ENCODE peak calls at places on chromosome 9, in five cellular contexts. L is stomach, Y is spleen, I is uterus, O is thoracic aorta. C is an unnamed sample.
A peak's percentile ranks its signal among the peaks of the same experiment; 100 is the strongest.

GRCh38 chr9:111298831-111299603 is 31.0 kb downstream of the OR2K2 start:
- DNase-seq in L (no peak), Y (no peak), I (peak; percentile 35), O (no peak), C (peak; percentile 63)

GRCh38 chr9:76266649-76267627 is 127.3 kb downstream of the RFK start:
- DNase-seq in L (no peak), Y (no peak), I (no peak), O (no peak), C (no peak)

GRCh38 chr9:134566196-134566822 is 75.3 kb upstream of the COL5A1 start:
- DNase-seq in L (no peak), Y (no peak), I (peak; percentile 6), O (no peak), C (no peak)

GRCh38 chr9:80185112-80185738 is 613.5 kb downstream of the TLE4 start:
- DNase-seq in L (no peak), Y (no peak), I (no peak), O (no peak), C (no peak)

GRCh38 chr9:99430301-99430700 is 208.2 kb downstream of the SEC61B start:
- DNase-seq in L (no peak), Y (no peak), I (no peak), O (no peak), C (no peak)

GRCh38 chr9:36306481-36307306 is 48.4 kb upstream of the GNE start:
- DNase-seq in L (no peak), Y (no peak), I (no peak), O (no peak), C (peak; percentile 36)

GRCh38 chr9:98129451-98129881 is 10.4 kb upstream of the TRIM14 start:
- DNase-seq in L (no peak), Y (peak; percentile 81), I (no peak), O (no peak), C (no peak)

GRCh38 chr9:38006163-38006562 is 62.9 kb downstream of the SHB start:
- DNase-seq in L (peak; percentile 57), Y (no peak), I (no peak), O (no peak), C (peak; percentile 55)

GRCh38 chr9:71680189-71680983 is 87.9 kb downstream of the CEMIP2 start:
- DNase-seq in L (no peak), Y (no peak), I (no peak), O (no peak), C (peak; percentile 53)

GRCh38 chr9:38160613-38161215 is 91.7 kb upstream of the SHB start:
- DNase-seq in L (peak; percentile 77), Y (no peak), I (peak; percentile 30), O (peak; percentile 12), C (peak; percentile 31)

GRCh38 chr9:89023788-89024187 is 32.5 kb downstream of the S1PR3 start:
- DNase-seq in L (no peak), Y (no peak), I (no peak), O (no peak), C (no peak)

GRCh38 chr9:123796073-123796472 is 133.9 kb downstream of the DENND1A start:
- DNase-seq in L (no peak), Y (no peak), I (no peak), O (no peak), C (no peak)

GRCh38 chr9:35767458-35767857 is 13.4 kb upstream of the MSMP start:
- DNase-seq in L (no peak), Y (no peak), I (no peak), O (no peak), C (no peak)

GRCh38 chr9:92626484-92626883 is 43.4 kb downstream of the IPPK start:
- DNase-seq in L (no peak), Y (no peak), I (no peak), O (no peak), C (no peak)

GRCh38 chr9:107750741-107751521 is 261.4 kb upstream of the KLF4 start:
- DNase-seq in L (peak; percentile 81), Y (no peak), I (peak; percentile 90), O (peak; percentile 75), C (peak; percentile 97)

GRCh38 chr9:278651-279050 is 64.0 kb downstream of the DOCK8 start:
- DNase-seq in L (peak; percentile 27), Y (no peak), I (no peak), O (no peak), C (no peak)

GRCh38 chr9:113634597-113635515 is 171.3 kb downstream of the RGS3 start:
- DNase-seq in L (no peak), Y (peak; percentile 20), I (no peak), O (no peak), C (no peak)

GRCh38 chr9:133221177-133221809 is 12.2 kb upstream of the OBP2B start:
- DNase-seq in L (no peak), Y (no peak), I (no peak), O (no peak), C (no peak)

GRCh38 chr9:104093162-104093561 is 947 bp upstream of the SMC2 start:
- DNase-seq in L (no peak), Y (no peak), I (no peak), O (no peak), C (no peak)

GRCh38 chr9:130186839-130187522 is 14.8 kb downstream of the NCS1 start:
- DNase-seq in L (peak; percentile 56), Y (no peak), I (peak; percentile 58), O (no peak), C (peak; percentile 92)

GRCh38 chr9:89375181-89375760 is 57.0 kb downstream of the SECISBP2 start:
- DNase-seq in L (no peak), Y (peak; percentile 86), I (no peak), O (no peak), C (no peak)

GRCh38 chr9:93665566-93666278 is 89.3 kb downstream of the PHF2 start:
- DNase-seq in L (no peak), Y (peak; percentile 71), I (no peak), O (no peak), C (no peak)

GRCh38 chr9:26058111-26058895 is 380.1 kb upstream of the TUSC1 start:
- DNase-seq in L (no peak), Y (no peak), I (no peak), O (no peak), C (no peak)

GRCh38 chr9:18905883-18906649 is 126.9 kb downstream of the SAXO1 start:
- DNase-seq in L (no peak), Y (no peak), I (no peak), O (no peak), C (no peak)

GRCh38 chr9:109989296-109989695 is 209.3 kb downstream of the PALM2AKAP2 start:
- DNase-seq in L (no peak), Y (no peak), I (no peak), O (no peak), C (no peak)

GRCh38 chr9:79263666-79264460 is 307.9 kb upstream of the TLE4 start:
- DNase-seq in L (no peak), Y (no peak), I (no peak), O (no peak), C (no peak)

GRCh38 chr9:116558035-116558434 is 129.1 kb upstream of the TRIM32 start:
- DNase-seq in L (no peak), Y (no peak), I (no peak), O (no peak), C (no peak)

GRCh38 chr9:101307041-101307440 is 77.8 kb downstream of the BAAT start:
- DNase-seq in L (no peak), Y (no peak), I (no peak), O (no peak), C (no peak)

DNA sequence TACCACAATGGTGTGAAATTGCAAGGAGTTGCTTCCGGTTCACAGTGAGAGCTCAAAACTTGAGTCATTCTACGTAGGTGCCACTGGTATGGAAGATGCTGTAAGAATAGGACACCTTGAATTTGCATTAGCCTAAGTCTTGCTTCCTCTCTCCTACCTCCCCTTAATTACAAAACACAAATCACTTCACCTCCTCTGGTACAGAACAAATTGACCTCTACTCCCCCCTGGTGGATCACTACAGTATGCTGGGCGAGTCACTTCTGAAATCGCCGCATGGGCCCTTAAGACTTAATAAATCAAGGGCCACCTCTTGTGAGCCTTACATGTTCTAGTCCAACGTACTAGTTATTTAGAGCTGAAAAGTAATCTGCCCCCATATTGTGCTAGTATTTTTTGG is 145.3 kb upstream of the SMARCA2 start:
- DNase-seq in L (no peak), Y (no peak), I (no peak), O (no peak), C (no peak)
- TF ChIP-seq CTCF in L (no peak), Y (no peak), I (no peak), O (no peak), C (no peak)

GRCh38 chr9:136372006-136372405 is 1.5 kb downstream of the CARD9 start:
- DNase-seq in L (no peak), Y (no peak), I (no peak), O (no peak), C (no peak)
- H3K27ac ChIP-seq in L (peak overlapping the region; percentile 50), Y (peak overlapping the region; percentile 79), I (no peak overlapping the region), O (no peak overlapping the region), C (peak overlapping the region; percentile 35)

DNA sequence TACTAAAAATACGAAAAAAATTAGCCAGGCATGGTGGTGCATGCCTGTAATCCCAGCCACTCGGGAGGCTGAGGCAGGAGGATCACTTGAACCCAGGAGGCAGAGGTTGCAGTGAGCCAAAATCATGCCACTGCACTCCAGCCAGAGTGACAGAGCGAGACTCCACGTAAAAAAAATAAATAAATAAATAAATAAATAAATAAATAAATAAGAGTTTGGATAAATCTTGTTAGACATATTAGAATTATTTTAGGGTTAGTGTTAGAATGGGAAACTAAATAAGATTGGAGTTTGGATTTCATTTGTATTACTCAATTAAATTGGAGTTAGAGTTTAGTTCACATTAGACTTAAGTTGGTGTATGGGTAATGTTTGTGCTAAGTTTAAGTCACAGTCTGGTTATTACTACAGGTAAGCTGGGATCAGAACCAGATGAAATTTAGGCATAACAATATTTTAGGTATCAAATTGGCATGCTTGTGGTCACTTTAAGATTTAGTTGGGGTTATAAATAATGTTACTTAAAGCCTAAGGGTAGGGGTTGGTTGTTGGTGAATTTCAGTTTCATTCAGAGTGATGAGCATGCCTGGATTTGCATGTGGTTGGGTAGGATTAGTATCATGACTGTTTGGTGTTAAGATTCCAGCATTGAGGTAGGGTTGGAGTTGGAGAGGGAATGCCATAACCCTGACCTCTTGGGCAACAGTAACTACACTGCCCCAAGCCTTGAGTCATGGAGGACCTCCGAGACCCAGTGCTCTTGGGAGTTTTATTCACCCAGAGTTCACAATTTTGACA is 3.3 kb downstream of the OR5C1 start:
- DNase-seq in L (no peak), Y (no peak), I (no peak), O (no peak), C (no peak)
- TF ChIP-seq CTCF in L (no peak), Y (no peak), I (no peak), O (no peak), C (no peak)

GRCh38 chr9:136088939-136089696 is 6.0 kb downstream of the NACC2 start:
- DNase-seq in L (no peak), Y (peak; percentile 77), I (no peak), O (no peak), C (no peak)

GRCh38 chr9:136090060-136090735 is 4.9 kb downstream of the NACC2 start:
- DNase-seq in L (no peak), Y (no peak), I (no peak), O (no peak), C (no peak)

GRCh38 chr9:136090768-136091581 is 4.1 kb downstream of the NACC2 start:
- DNase-seq in L (no peak), Y (peak; percentile 63), I (peak; percentile 67), O (no peak), C (no peak)

GRCh38 chr9:136088481-136088938 is 6.6 kb downstream of the NACC2 start:
- DNase-seq in L (no peak), Y (no peak), I (no peak), O (no peak), C (no peak)

DNA sequence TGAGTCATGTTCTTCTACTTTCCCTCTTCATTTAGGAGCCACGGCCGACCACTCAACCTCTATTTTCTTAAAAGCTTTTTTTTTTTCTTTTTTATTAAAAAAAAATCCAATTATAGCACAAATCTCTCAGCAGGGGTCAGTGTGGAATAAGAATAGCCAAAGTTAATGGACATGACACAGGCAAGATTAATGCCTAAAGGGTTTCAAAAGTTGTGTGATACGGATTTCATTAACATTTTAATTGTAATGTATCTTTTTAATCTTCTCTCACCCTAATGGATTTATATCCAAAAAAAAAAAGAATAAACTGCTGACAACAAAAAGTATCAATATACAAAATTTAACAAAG is 5.4 kb downstream of the NACC2 start:
- DNase-seq in L (no peak), Y (no peak), I (no peak), O (no peak), C (peak; percentile 69)
- H3K27ac ChIP-seq in L (peak overlapping the region; percentile 59), Y (peak overlapping the region; percentile 59), I (peak overlapping the region; percentile 82), O (peak overlapping the region; percentile 94), C (peak overlapping the region; percentile 87)

C was measured in RWPE1.